ENCODE peak calls at places on chromosomes 3 and 15, in seven cellular contexts. I is effector CD4-positive, alpha-beta T cell; T is Daoy; B is GM06990; M is CD14-positive monocyte; Q is non-pigmented ciliary epithelial cell; S is K562. X is an unnamed sample.
A peak's percentile ranks its signal among the peaks of the same experiment; 100 is the strongest.

GRCh38 chr15:33013827-33014445 is 180.6 kb downstream of the FMN1 start:
- DNase-seq in I (no peak), T (peak; percentile 85), B (no peak), M (no peak), Q (no peak), S (no peak), X (no peak)

GRCh38 chr3:37458162-37458895 is 283.9 kb upstream of the LRRFIP2 start:
- DNase-seq in I (no peak), T (no peak), B (no peak), M (no peak), Q (no peak), S (peak; percentile 14), X (no peak)

GRCh38 chr15:57422113-57422754 is 45.9 kb downstream of the CGNL1 start:
- DNase-seq in I (no peak), T (no peak), B (no peak), M (no peak), Q (no peak), S (no peak), X (no peak)

GRCh38 chr15:90213123-90213817 is 12.1 kb downstream of the SEMA4B start:
- DNase-seq in I (no peak), T (peak; percentile 25), B (no peak), M (no peak), Q (no peak), S (peak; percentile 51), X (peak; percentile 87)

GRCh38 chr3:69197922-69198540 is 75.6 kb upstream of the LMOD3 start:
- DNase-seq in I (peak; percentile 54), T (no peak), B (no peak), M (no peak), Q (no peak), S (no peak), X (no peak)

GRCh38 chr15:89143503-89144162 is 55.4 kb downstream of the ABHD2 start:
- DNase-seq in I (no peak), T (peak; percentile 28), B (peak; percentile 33), M (peak; percentile 59), Q (peak; percentile 49), S (no peak), X (no peak)

GRCh38 chr15:46934851-46935250 is 782.5 kb upstream of the SEMA6D start:
- DNase-seq in I (no peak), T (no peak), B (no peak), M (no peak), Q (no peak), S (no peak), X (no peak)

GRCh38 chr15:67048281-67049279 is 16.8 kb upstream of the SMAD3 start:
- DNase-seq in I (no peak), T (peak; percentile 90), B (no peak), M (peak; percentile 64), Q (no peak), S (no peak), X (peak; percentile 86)

GRCh38 chr3:56596441-56596840 is 39.5 kb downstream of the CCDC66 start:
- DNase-seq in I (no peak), T (no peak), B (no peak), M (no peak), Q (no peak), S (no peak), X (no peak)

GRCh38 chr3:191342391-191342790 is 12.1 kb upstream of the UTS2B start:
- DNase-seq in I (no peak), T (no peak), B (no peak), M (no peak), Q (no peak), S (no peak), X (no peak)

GRCh38 chr3:52817221-52817620 is 13.3 kb downstream of the ITIH4 start:
- DNase-seq in I (no peak), T (no peak), B (no peak), M (no peak), Q (no peak), S (no peak), X (no peak)